ENCODE peak calls at places on chromosomes 11 and 22, in ten cellular contexts. H is EH; R is EL; B is tibial nerve; S is erythroblast; F is substantia nigra; M is transverse colon; X is left colon; N is NK-92 treated with Interleukin-12 subunit alpha and Interleukin-12 subunit beta, amount 100 ng/mL, for 24 hours; E is NAMALWA. C is an unnamed sample.

GRCh38 chr11:118081241-118081958 is 4.5 kb downstream of the TMPRSS4 start:
- DNase-seq in N (no peak), B (no peak), H (peak), X (no peak), R (no peak), S (no peak), E (no peak), M (no peak), F (no peak), C (no peak)

GRCh38 chr11:64874308-64874707 is 4.1 kb downstream of the EHD1 start:
- DNase-seq in X (no peak), S (no peak), H (no peak), R (no peak), N (no peak), B (no peak), M (peak), E (no peak), F (no peak), C (no peak)

GRCh38 chr22:20531154-20531403 is 23.7 kb downstream of the MED15 start:
- DNase-seq in M (no peak), B (no peak), F (no peak), H (no peak), E (no peak), R (no peak), S (no peak), X (no peak), N (no peak), C (no peak)

GRCh38 chr11:35375332-35376125 is 43.8 kb downstream of the SLC1A2 start:
- DNase-seq in N (no peak), R (no peak), F (no peak), X (no peak), H (no peak), B (no peak), M (no peak), S (no peak), E (no peak), C (no peak)

GRCh38 chr11:134654161-134654915 is 242.3 kb upstream of the B3GAT1 start:
- DNase-seq in F (no peak), B (no peak), M (no peak), X (no peak), R (no peak), E (no peak), H (no peak), S (no peak), N (no peak), C (no peak)

GRCh38 chr22:46018859-46019258 is 41.9 kb upstream of the WNT7B start:
- DNase-seq in X (no peak), M (no peak), F (no peak), B (no peak), S (no peak), R (peak), H (peak), E (no peak), N (no peak), C (no peak)

GRCh38 chr22:25853902-25854301 is 111.9 kb downstream of the MYO18B start:
- DNase-seq in X (no peak), N (no peak), B (no peak), S (peak), E (peak), M (no peak), H (no peak), F (no peak), R (no peak), C (no peak)

GRCh38 chr11:41954034-41954433 is 494.6 kb upstream of the LRRC4C start:
- DNase-seq in F (no peak), E (no peak), X (no peak), M (no peak), R (peak), H (peak), S (no peak), N (no peak), B (no peak), C (no peak)

GRCh38 chr11:76408171-76408965 is 27.2 kb downstream of the GVQW3 start:
- DNase-seq in N (no peak), M (no peak), F (no peak), X (no peak), E (no peak), S (no peak), B (no peak), H (peak), R (no peak), C (no peak)

GRCh38 chr11:34239465-34240149 is 118.2 kb downstream of the ABTB2 start:
- DNase-seq in M (no peak), E (no peak), S (no peak), F (no peak), X (no peak), H (no peak), B (no peak), R (no peak), N (no peak), C (no peak)

GRCh38 chr22:32202539-32203180 is 2.2 kb downstream of the RFPL2 start:
- DNase-seq in M (peak), X (peak), B (no peak), E (peak), R (peak), H (peak), N (peak), S (peak), F (no peak), C (no peak)

GRCh38 chr22:20654343-20655208 is 119.3 kb upstream of the SERPIND1 start:
- DNase-seq in R (no peak), S (no peak), M (no peak), X (no peak), B (no peak), H (no peak), E (no peak), F (no peak), N (no peak), C (no peak)

GRCh38 chr11:64232182-64233018 is 2.0 kb upstream of the VEGFB start:
- DNase-seq in X (no peak), B (no peak), N (no peak), H (no peak), F (no peak), E (no peak), M (no peak), R (no peak), S (peak), C (no peak)

GRCh38 chr11:27084407-27084985 is 43.9 kb downstream of the BBOX1 start:
- DNase-seq in F (no peak), E (no peak), R (peak), B (no peak), S (no peak), X (no peak), N (no peak), M (no peak), H (peak), C (no peak)

GRCh38 chr11:74025467-74026166 is 16.7 kb upstream of the UCP3 start:
- DNase-seq in E (no peak), R (peak), B (no peak), S (no peak), H (peak), M (no peak), N (no peak), F (no peak), X (no peak), C (no peak)

GRCh38 chr11:135033545-135033944 is 621.5 kb upstream of the B3GAT1 start:
- DNase-seq in N (no peak), H (no peak), S (no peak), E (no peak), M (no peak), F (no peak), B (no peak), X (no peak), R (no peak), C (no peak)

GRCh38 chr11:109993786-109994185 is 99.4 kb upstream of the ZC3H12C start:
- DNase-seq in F (no peak), M (no peak), N (no peak), X (no peak), S (no peak), H (peak), E (no peak), R (peak), B (no peak), C (no peak)

GRCh38 chr11:416757-417621 is 2.2 kb upstream of the SIGIRR start:
- DNase-seq in B (no peak), H (peak), R (peak), X (peak), E (no peak), N (no peak), S (no peak), M (peak), F (no peak), C (no peak)

GRCh38 chr11:103907548-103908455 is 128.6 kb upstream of the DDI1 start:
- DNase-seq in S (no peak), H (peak), N (no peak), M (no peak), E (peak), X (no peak), B (no peak), F (no peak), R (peak), C (no peak)

GRCh38 chr11:111388431-111388830 is 9.4 kb upstream of the POU2AF1 start:
- DNase-seq in M (no peak), N (no peak), H (no peak), S (no peak), F (no peak), R (no peak), X (no peak), B (no peak), E (no peak), C (no peak)

GRCh38 chr11:128524172-128524571 is 63.2 kb downstream of the ETS1 start:
- DNase-seq in N (no peak), F (no peak), H (no peak), M (no peak), B (no peak), E (no peak), X (no peak), R (no peak), S (no peak), C (no peak)

GRCh38 chr11:44329472-44330230 is 19.7 kb upstream of the ALX4 start:
- DNase-seq in M (no peak), X (no peak), E (no peak), R (no peak), B (no peak), S (no peak), H (no peak), N (no peak), F (no peak), C (no peak)

GRCh38 chr11:129699711-129700304 is 115.8 kb upstream of the TMEM45B start:
- DNase-seq in X (no peak), H (peak), N (no peak), M (no peak), B (no peak), S (no peak), F (no peak), R (no peak), E (no peak), C (no peak)

GRCh38 chr22:49752598-49753091 is 75.0 kb downstream of the BRD1 start:
- DNase-seq in M (no peak), S (no peak), B (no peak), R (no peak), E (no peak), F (no peak), H (no peak), X (no peak), N (no peak), C (no peak)

GRCh38 chr22:46439576-46440465 is 97.6 kb downstream of the CELSR1 start:
- DNase-seq in R (no peak), S (no peak), F (no peak), X (no peak), M (no peak), B (no peak), H (no peak), N (no peak), E (no peak), C (no peak)

GRCh38 chr11:33777906-33778305 is 3.6 kb upstream of the FBXO3 start:
- DNase-seq in H (no peak), N (peak), B (no peak), X (no peak), S (no peak), F (no peak), M (no peak), E (no peak), R (no peak), C (no peak)

GRCh38 chr11:55357560-55358184 is 10.1 kb upstream of the OR4A15 start:
- DNase-seq in X (no peak), E (peak), B (no peak), S (no peak), F (no peak), M (no peak), N (no peak), R (no peak), H (no peak), C (no peak)

GRCh38 chr11:47591764-47592163 is 2.4 kb downstream of the C1QTNF4 start:
- DNase-seq in M (no peak), R (no peak), B (no peak), E (no peak), N (no peak), H (no peak), F (no peak), X (no peak), S (no peak), C (no peak)

C was measured in GOT3.